ENCODE peak calls at places on chromosomes 7 and 10, in seven cellular contexts. One of them, this sample, is unnamed.
A peak's percentile ranks its signal among the peaks of the same experiment; 100 is the strongest.

GRCh38 chr7:147519062-147519461 is 1071.5 kb upstream of the C7orf33 start:
- DNase-seq in HCT116: no peak
- DNase-seq in H1: peak; percentile 1
- DNase-seq in GM12878: no peak
- DNase-seq in SK-N-SH: no peak
- DNase-seq in HepG2: peak; percentile 40
- DNase-seq in K562: no peak
- DNase-seq in this sample: no peak

GRCh38 chr7:94957041-94957440 is 49.6 kb downstream of the PPP1R9A start:
- DNase-seq in HCT116: no peak
- DNase-seq in H1: no peak
- DNase-seq in GM12878: no peak
- DNase-seq in SK-N-SH: no peak
- DNase-seq in HepG2: no peak
- DNase-seq in K562: no peak
- DNase-seq in this sample: no peak

GRCh38 chr7:18526368-18526878 is 30.9 kb downstream of the HDAC9 start:
- DNase-seq in HCT116: no peak
- DNase-seq in H1: no peak
- DNase-seq in GM12878: no peak
- DNase-seq in SK-N-SH: no peak
- DNase-seq in HepG2: no peak
- DNase-seq in K562: no peak
- DNase-seq in this sample: no peak

GRCh38 chr7:106523482-106523881 is 137.5 kb downstream of the CCDC71L start:
- DNase-seq in HCT116: no peak
- DNase-seq in H1: no peak
- DNase-seq in GM12878: no peak
- DNase-seq in SK-N-SH: no peak
- DNase-seq in HepG2: no peak
- DNase-seq in K562: no peak
- DNase-seq in this sample: no peak

GRCh38 chr7:2968176-2968575 is 75.5 kb downstream of the CARD11 start:
- DNase-seq in HCT116: no peak
- DNase-seq in H1: no peak
- DNase-seq in GM12878: no peak
- DNase-seq in SK-N-SH: no peak
- DNase-seq in HepG2: no peak
- DNase-seq in K562: no peak
- DNase-seq in this sample: no peak

GRCh38 chr7:88758355-88759215 is 915 bp upstream of the ZNF804B start:
- DNase-seq in HCT116: no peak
- DNase-seq in H1: peak; percentile 9
- DNase-seq in GM12878: no peak
- DNase-seq in SK-N-SH: peak; percentile 61
- DNase-seq in HepG2: no peak
- DNase-seq in K562: no peak
- DNase-seq in this sample: no peak

GRCh38 chr7:87231243-87231642 is 11.7 kb upstream of the TMEM243 start:
- DNase-seq in HCT116: no peak
- DNase-seq in H1: no peak
- DNase-seq in GM12878: no peak
- DNase-seq in SK-N-SH: peak; percentile 35
- DNase-seq in HepG2: no peak
- DNase-seq in K562: no peak
- DNase-seq in this sample: no peak

GRCh38 chr7:96219382-96220130 is 102.3 kb downstream of the SLC25A13 start:
- DNase-seq in HCT116: peak; percentile 22
- DNase-seq in H1: no peak
- DNase-seq in GM12878: no peak
- DNase-seq in SK-N-SH: peak; percentile 44
- DNase-seq in HepG2: no peak
- DNase-seq in K562: no peak
- DNase-seq in this sample: no peak

GRCh38 chr10:81874878-81875679 is at the start of gene NRG3:
- DNase-seq in HCT116: no peak
- DNase-seq in H1: no peak
- DNase-seq in GM12878: no peak
- DNase-seq in SK-N-SH: peak; percentile 77
- DNase-seq in HepG2: no peak
- DNase-seq in K562: no peak
- DNase-seq in this sample: no peak

GRCh38 chr10:1316107-1316805 is 260.1 kb downstream of the WDR37 start:
- DNase-seq in HCT116: no peak
- DNase-seq in H1: no peak
- DNase-seq in GM12878: no peak
- DNase-seq in SK-N-SH: no peak
- DNase-seq in HepG2: no peak
- DNase-seq in K562: no peak
- DNase-seq in this sample: no peak
- TF ChIP-seq JUND in HCT116: no peak
- TF ChIP-seq JUND in H1: no peak
- TF ChIP-seq JUND in GM12878: no peak
- TF ChIP-seq JUND in SK-N-SH: no peak
- TF ChIP-seq JUND in HepG2: no peak
- TF ChIP-seq JUND in K562: no peak
- TF ChIP-seq JUND in this sample: no peak

DNA sequence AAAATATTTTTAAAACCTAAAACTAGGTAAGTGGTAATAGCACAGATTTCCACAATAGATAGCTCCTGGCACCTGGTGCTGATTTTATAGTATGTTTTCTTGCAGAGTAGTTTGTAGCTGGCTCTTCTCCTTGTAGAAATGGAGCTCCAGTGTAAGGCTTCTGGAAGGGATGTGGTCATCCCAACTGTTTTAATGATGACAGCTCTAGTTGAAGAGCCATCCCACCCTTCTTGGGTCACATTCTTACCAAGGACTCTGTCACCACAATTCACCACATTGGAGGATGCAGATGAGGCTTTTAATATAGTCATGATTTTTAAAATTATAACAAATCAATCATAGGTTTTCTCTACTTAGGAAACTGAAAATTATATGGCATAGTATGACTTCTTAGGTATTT is 31.0 kb downstream of the TES start:
- DNase-seq in HCT116: no peak
- DNase-seq in H1: no peak
- DNase-seq in GM12878: no peak
- DNase-seq in SK-N-SH: no peak
- DNase-seq in HepG2: no peak
- DNase-seq in K562: no peak
- DNase-seq in this sample: no peak
- TF ChIP-seq JUND in HCT116: no peak
- TF ChIP-seq JUND in H1: no peak
- TF ChIP-seq JUND in GM12878: no peak
- TF ChIP-seq JUND in SK-N-SH: no peak
- TF ChIP-seq JUND in HepG2: no peak
- TF ChIP-seq JUND in K562: no peak
- TF ChIP-seq JUND in this sample: no peak

GRCh38 chr10:103791291-103791690 is 64.1 kb downstream of the SH3PXD2A start:
- DNase-seq in HCT116: no peak
- DNase-seq in H1: no peak
- DNase-seq in GM12878: no peak
- DNase-seq in SK-N-SH: no peak
- DNase-seq in HepG2: no peak
- DNase-seq in K562: no peak
- DNase-seq in this sample: no peak

GRCh38 chr10:103791858-103792257 is 63.5 kb downstream of the SH3PXD2A start:
- DNase-seq in HCT116: no peak
- DNase-seq in H1: no peak
- DNase-seq in GM12878: no peak
- DNase-seq in SK-N-SH: no peak
- DNase-seq in HepG2: no peak
- DNase-seq in K562: no peak
- DNase-seq in this sample: no peak

GRCh38 chr10:103793429-103793828 is 61.9 kb downstream of the SH3PXD2A start:
- DNase-seq in HCT116: no peak
- DNase-seq in H1: no peak
- DNase-seq in GM12878: no peak
- DNase-seq in SK-N-SH: no peak
- DNase-seq in HepG2: peak; percentile 62
- DNase-seq in K562: no peak
- DNase-seq in this sample: no peak

GRCh38 chr10:103793920-103794883 is 61.2 kb downstream of the SH3PXD2A start:
- DNase-seq in HCT116: no peak
- DNase-seq in H1: no peak
- DNase-seq in GM12878: no peak
- DNase-seq in SK-N-SH: no peak
- DNase-seq in HepG2: peak; percentile 99
- DNase-seq in K562: no peak
- DNase-seq in this sample: no peak

DNA sequence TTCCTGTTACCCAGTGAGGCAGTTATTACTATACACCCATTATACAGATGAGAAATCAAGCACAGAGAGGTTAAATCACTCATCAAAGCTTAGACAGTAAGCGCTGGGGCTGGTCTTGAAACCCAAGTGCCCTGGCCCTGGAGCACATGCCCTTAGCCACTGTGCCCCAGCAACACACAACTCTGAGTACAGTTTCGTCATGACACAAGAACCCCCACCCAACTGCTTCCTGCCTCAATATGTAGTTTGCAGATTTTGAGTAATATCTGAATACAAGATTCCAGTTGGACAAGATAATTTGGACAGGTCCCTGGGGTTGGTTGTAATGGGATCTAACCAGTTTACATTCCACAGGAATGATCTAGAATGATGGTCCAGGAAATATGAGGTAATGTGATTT is 62.8 kb downstream of the SH3PXD2A start:
- DNase-seq in HCT116: no peak
- DNase-seq in H1: no peak
- DNase-seq in GM12878: no peak
- DNase-seq in SK-N-SH: no peak
- DNase-seq in HepG2: no peak
- DNase-seq in K562: no peak
- DNase-seq in this sample: peak; percentile 22
- TF ChIP-seq JUND in HCT116: no peak
- TF ChIP-seq JUND in H1: no peak
- TF ChIP-seq JUND in GM12878: no peak
- TF ChIP-seq JUND in SK-N-SH: no peak
- TF ChIP-seq JUND in HepG2: no peak
- TF ChIP-seq JUND in K562: no peak
- TF ChIP-seq JUND in this sample: no peak

DNA sequence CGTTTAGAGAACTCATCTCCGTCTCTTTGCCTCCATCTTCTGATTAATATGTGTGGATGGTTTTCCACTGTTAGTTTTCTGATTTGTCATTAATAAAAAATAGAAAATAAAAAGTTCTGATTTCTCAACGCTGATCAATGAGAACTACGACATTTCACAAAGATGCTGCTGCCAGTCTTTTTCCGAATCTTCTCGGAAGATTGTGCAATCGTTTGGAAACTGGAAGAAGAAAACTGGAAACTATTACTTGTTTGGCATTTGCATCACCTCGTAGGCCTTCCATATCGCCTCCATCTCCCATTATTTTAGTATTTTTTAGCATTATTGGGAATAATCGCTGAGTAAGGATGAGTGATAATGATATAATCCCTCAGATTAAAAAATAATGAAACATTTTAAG is 123.2 kb upstream of the KLF6 start:
- DNase-seq in HCT116: no peak
- DNase-seq in H1: no peak
- DNase-seq in GM12878: no peak
- DNase-seq in SK-N-SH: no peak
- DNase-seq in HepG2: no peak
- DNase-seq in K562: no peak
- DNase-seq in this sample: no peak
- TF ChIP-seq JUND in HCT116: no peak
- TF ChIP-seq JUND in H1: no peak
- TF ChIP-seq JUND in GM12878: no peak
- TF ChIP-seq JUND in SK-N-SH: no peak
- TF ChIP-seq JUND in HepG2: no peak
- TF ChIP-seq JUND in K562: no peak
- TF ChIP-seq JUND in this sample: no peak

DNA sequence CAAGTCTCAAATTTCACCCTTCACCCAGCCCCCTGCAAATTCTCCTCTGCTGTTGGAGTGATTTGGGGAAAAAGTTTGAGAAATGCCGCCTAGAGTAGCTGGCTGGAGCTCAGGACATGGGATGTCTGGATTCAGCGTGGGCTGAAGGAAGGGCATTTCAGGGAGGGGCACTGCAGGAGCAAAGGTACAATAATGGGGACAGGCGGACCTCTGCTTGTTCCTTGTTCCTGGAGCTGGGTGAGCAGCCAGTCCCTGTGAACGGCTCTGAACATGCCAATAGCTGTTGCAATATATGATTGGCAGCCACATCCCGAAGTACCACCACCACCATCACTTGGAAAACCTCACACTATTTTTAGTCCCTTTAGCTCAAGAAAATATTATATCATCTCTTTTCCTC is 23.4 kb downstream of the ADRA2A start:
- DNase-seq in HCT116: no peak
- DNase-seq in H1: no peak
- DNase-seq in GM12878: no peak
- DNase-seq in SK-N-SH: no peak
- DNase-seq in HepG2: no peak
- DNase-seq in K562: no peak
- DNase-seq in this sample: no peak
- TF ChIP-seq JUND in HCT116: no peak
- TF ChIP-seq JUND in H1: no peak
- TF ChIP-seq JUND in GM12878: no peak
- TF ChIP-seq JUND in SK-N-SH: no peak
- TF ChIP-seq JUND in HepG2: no peak
- TF ChIP-seq JUND in K562: no peak
- TF ChIP-seq JUND in this sample: no peak

This sample was measured in T47D.